ENCODE peak calls at places on chromosomes 4 and X, in ten cellular contexts. Q, C, T, N, F, V, W, J, P and D are unnamed samples.

GRCh38 chr4:118898221-118898620 is 9.6 kb downstream of the SYNPO2 start:
- DNase-seq in P (no peak), Q (no peak), T (no peak), W (no peak), C (no peak), F (no peak), N (no peak), V (no peak), J (no peak), D (no peak)

GRCh38 chr4:125168531-125168930 is 146.2 kb upstream of the FAT4 start:
- DNase-seq in T (no peak), V (no peak), C (no peak), P (no peak), Q (no peak), F (no peak), J (no peak), N (no peak), W (no peak), D (no peak)

GRCh38 chr4:158824425-158825274 is 55.8 kb downstream of the FNIP2 start:
- DNase-seq in N (peak; percentile 43), V (no peak), J (no peak), W (no peak), Q (no peak), T (no peak), F (no peak), P (no peak), C (no peak), D (no peak)

GRCh38 chr4:173237722-173238121 is 69.1 kb downstream of the GALNT7 start:
- DNase-seq in C (no peak), F (no peak), P (no peak), N (no peak), V (no peak), Q (no peak), T (no peak), J (no peak), W (no peak), D (no peak)

GRCh38 chrX:119669424-119670037 is 23.4 kb downstream of the SEPTIN6 start:
- DNase-seq in V (no peak), P (peak; percentile 60), F (no peak), Q (no peak), N (peak; percentile 30), T (no peak), J (peak; percentile 25), C (no peak), W (no peak), D (peak; percentile 79)

GRCh38 chr4:83677656-83678055 is 141.7 kb downstream of the GPAT3 start:
- DNase-seq in Q (no peak), J (no peak), C (no peak), F (no peak), V (no peak), T (no peak), W (no peak), N (no peak), P (no peak), D (no peak)

GRCh38 chr4:8308144-8308543 is 38.6 kb downstream of the HTRA3 start:
- DNase-seq in C (peak; percentile 50), W (no peak), V (no peak), Q (peak; percentile 18), P (peak; percentile 15), N (no peak), T (no peak), F (no peak), J (no peak), D (no peak)

GRCh38 chr4:37383579-37384229 is 139.2 kb downstream of the NWD2 start:
- DNase-seq in J (peak; percentile 83), V (no peak), P (no peak), W (peak; percentile 14), C (no peak), N (no peak), F (no peak), T (no peak), Q (no peak), D (peak; percentile 79)

GRCh38 chr4:103098746-103099421 is 750 bp downstream of the BDH2 start:
- DNase-seq in C (no peak), Q (no peak), P (no peak), T (no peak), W (no peak), F (no peak), V (no peak), J (peak; percentile 10), N (no peak), D (no peak)

GRCh38 chrX:9729161-9729885 is 36.3 kb downstream of the GPR143 start:
- DNase-seq in Q (no peak), N (no peak), C (no peak), P (no peak), V (no peak), W (no peak), F (no peak), J (no peak), T (no peak), D (no peak)

DNA sequence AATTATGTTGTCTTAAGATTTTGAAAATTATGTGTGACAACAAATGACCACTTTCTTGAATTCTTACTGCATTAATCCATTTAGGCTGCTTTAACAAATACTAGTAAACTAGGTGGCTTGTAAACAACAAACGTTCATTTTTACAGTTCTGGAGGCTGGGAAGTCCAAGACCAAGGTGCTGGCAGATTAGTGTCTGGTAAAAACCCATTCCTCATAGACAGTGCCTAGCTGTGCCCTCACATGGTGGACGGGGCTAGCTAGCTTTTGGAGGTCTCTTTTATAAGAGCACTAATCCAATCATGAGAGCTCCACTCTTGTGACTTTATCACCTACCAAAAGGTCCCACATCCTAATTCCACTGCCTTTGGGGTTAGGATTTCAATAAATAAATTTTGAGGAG is 425.8 kb downstream of the SPRY1 start:
- DNase-seq in T (no peak), W (no peak), V (no peak), P (no peak), C (no peak), Q (no peak), N (no peak), J (no peak), F (no peak), D (no peak)
- H3K4me3 ChIP-seq in T (no peak overlapping the region), W (no peak overlapping the region), V (no peak overlapping the region), P (no peak overlapping the region), C (no peak overlapping the region), Q (no peak overlapping the region), N (no peak overlapping the region), J (no peak overlapping the region), F (no peak overlapping the region), D (no peak overlapping the region)

GRCh38 chr4:88689877-88690276 is 7.8 kb downstream of the NAP1L5 start:
- DNase-seq in Q (no peak), T (no peak), F (no peak), N (no peak), P (no peak), V (no peak), J (no peak), W (no peak), C (no peak), D (no peak)

GRCh38 chr4:88696620-88697019 is 1.0 kb downstream of the NAP1L5 start:
- DNase-seq in T (no peak), F (no peak), Q (no peak), P (no peak), C (no peak), W (no peak), V (no peak), J (no peak), N (no peak), D (no peak)

GRCh38 chr4:88690355-88690754 is 7.3 kb downstream of the NAP1L5 start:
- DNase-seq in C (no peak), W (peak; percentile 18), J (no peak), T (no peak), F (no peak), N (no peak), V (no peak), Q (no peak), P (no peak), D (no peak)

GRCh38 chr4:88697113-88697512 is 516 bp downstream of the NAP1L5 start:
- DNase-seq in N (no peak), P (no peak), Q (no peak), V (no peak), W (no peak), T (no peak), C (no peak), F (no peak), J (no peak), D (peak; percentile 15)

DNA sequence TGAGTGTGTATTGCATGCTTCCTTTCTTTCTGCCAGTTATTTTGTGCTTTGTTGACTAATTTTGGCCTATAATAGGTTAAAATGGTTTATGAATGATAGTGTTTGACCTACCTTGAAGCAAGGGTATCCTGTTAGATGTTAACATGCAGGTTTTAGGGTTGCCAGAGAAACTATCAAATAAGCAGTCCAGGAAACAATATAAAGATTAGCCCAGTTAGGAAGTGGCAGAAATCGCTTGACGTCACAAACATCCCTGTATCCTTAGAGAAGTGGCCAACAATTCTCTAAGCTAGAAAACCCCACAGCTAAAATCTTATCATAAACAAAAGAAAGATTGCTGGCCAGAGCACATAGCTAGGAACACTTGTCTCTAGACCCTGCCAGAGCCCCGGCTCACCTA is 3.8 kb downstream of the NAP1L5 start:
- DNase-seq in T (no peak), Q (no peak), C (no peak), P (no peak), F (no peak), V (no peak), W (no peak), J (no peak), N (no peak), D (no peak)
- H3K27ac ChIP-seq in T (no peak overlapping the region), Q (no peak overlapping the region), C (no peak overlapping the region), P (no peak overlapping the region), F (no peak overlapping the region), V (no peak overlapping the region), W (no peak overlapping the region), J (no peak overlapping the region), N (no peak overlapping the region), D (no peak overlapping the region)

GRCh38 chr4:40525811-40526598 is 103.7 kb downstream of the RBM47 start:
- DNase-seq in V (no peak), P (no peak), F (no peak), N (no peak), Q (peak; percentile 59), T (no peak), C (no peak), J (peak; percentile 64), W (peak; percentile 82), D (no peak)
- H3K4me3 ChIP-seq in V (no peak overlapping the region), P (no peak overlapping the region), F (no peak overlapping the region), N (no peak overlapping the region), Q (no peak overlapping the region), T (no peak overlapping the region), C (no peak overlapping the region), J (no peak overlapping the region), W (peak overlapping the region; percentile 18), D (no peak overlapping the region)

DNA sequence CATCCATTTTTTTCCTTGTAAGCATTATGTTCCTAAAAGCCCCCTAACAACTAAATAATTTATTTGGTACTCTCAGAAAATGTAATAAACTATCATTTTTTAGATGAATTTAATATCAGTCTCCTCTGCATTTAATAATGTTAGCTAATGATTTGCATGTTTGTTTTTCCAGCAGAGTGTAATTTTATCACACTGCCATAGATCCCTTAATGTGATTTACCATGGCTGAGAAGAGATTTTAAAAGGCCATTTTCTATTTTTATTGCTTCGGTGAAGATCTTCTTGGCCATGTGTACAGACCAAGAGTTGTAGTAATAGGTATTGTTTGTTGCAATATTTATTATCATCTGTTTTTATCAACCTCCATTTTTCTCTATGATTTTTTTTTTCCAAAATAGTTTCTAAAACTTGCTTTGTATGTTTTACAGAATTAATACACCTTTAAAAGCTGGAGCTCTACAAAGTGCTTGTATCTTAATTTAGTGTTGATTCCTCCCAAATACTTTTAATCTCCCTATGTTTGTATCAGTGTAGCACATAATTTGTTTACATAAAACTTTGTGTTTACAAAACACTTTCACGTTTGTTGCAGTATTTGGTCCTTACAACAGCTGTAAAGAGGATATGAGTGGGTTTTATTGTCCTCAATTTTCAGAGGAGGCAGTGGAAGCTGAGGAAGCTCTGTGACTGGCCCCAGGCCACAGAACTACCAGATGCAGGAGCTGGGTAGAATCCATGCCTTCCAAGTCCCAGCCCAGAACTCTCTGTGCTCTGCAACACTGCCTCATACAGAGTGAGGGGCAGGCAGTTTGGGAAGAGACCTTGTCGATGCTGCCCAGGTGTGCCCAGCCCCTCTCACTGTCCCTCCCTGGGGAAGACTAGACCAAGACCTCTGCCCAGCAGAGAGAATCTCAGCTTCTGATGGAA is 58.1 kb downstream of the FAM114A1 start:
- DNase-seq in V (no peak), P (no peak), F (no peak), T (no peak), C (no peak), W (no peak), Q (no peak), N (no peak), J (peak; percentile 22), D (peak; percentile 31)
- H3K27ac ChIP-seq in V (no peak overlapping the region), P (no peak overlapping the region), F (no peak overlapping the region), T (no peak overlapping the region), C (no peak overlapping the region), W (no peak overlapping the region), Q (no peak overlapping the region), N (no peak overlapping the region), J (no peak overlapping the region), D (no peak overlapping the region)